ENCODE peak calls at places on chromosomes 13 and 19, in eight cellular contexts. W, V, B, K, U, J, S and E are unnamed samples.

GRCh38 chr19:7907122-7907521 is 3.4 kb downstream of the MAP2K7 start:
- DNase-seq in W (no peak), V (no peak), B (no peak), K (no peak), U (no peak), J (no peak), S (no peak), E (no peak)

GRCh38 chr19:19427935-19428334 is 22.5 kb downstream of the GATAD2A start:
- DNase-seq in W (no peak), V (no peak), B (no peak), K (no peak), U (no peak), J (no peak), S (no peak), E (no peak)

GRCh38 chr19:888615-889385 is 4.2 kb downstream of the MED16 start:
- DNase-seq in W (no peak), V (no peak), B (no peak), K (no peak), U (no peak), J (no peak), S (no peak), E (no peak)

GRCh38 chr13:111503905-111504695 is 183.7 kb downstream of the TEX29 start:
- DNase-seq in W (no peak), V (no peak), B (no peak), K (no peak), U (no peak), J (no peak), S (no peak), E (no peak)

GRCh38 chr13:26589754-26590153 is 32.3 kb downstream of the WASF3 start:
- DNase-seq in W (no peak), V (no peak), B (no peak), K (no peak), U (no peak), J (no peak), S (no peak), E (no peak)

GRCh38 chr13:42218576-42218975 is 53.4 kb upstream of the AKAP11 start:
- DNase-seq in W (no peak), V (no peak), B (no peak), K (no peak), U (no peak), J (no peak), S (no peak), E (no peak)

GRCh38 chr13:108573455-108573854 is 56.0 kb upstream of the MYO16 start:
- DNase-seq in W (no peak), V (no peak), B (no peak), K (no peak), U (no peak), J (no peak), S (no peak), E (no peak)

GRCh38 chr13:28494537-28494860 is 429 bp downstream of the FLT1 start:
- DNase-seq in W (no peak), V (no peak), B (peak), K (peak), U (no peak), J (no peak), S (no peak), E (peak)

GRCh38 chr19:43789029-43789428 is 8.3 kb upstream of the KCNN4 start:
- DNase-seq in W (no peak), V (no peak), B (peak), K (peak), U (no peak), J (no peak), S (no peak), E (no peak)

GRCh38 chr19:10701955-10702307 is 692 bp downstream of the QTRT1 start:
- DNase-seq in W (no peak), V (no peak), B (no peak), K (peak), U (no peak), J (no peak), S (no peak), E (peak)

GRCh38 chr19:42185281-42185680 is 32.2 kb downstream of the DEDD2 start:
- DNase-seq in W (no peak), V (no peak), B (no peak), K (no peak), U (no peak), J (no peak), S (no peak), E (no peak)

GRCh38 chr19:35144600-35145436 is 1.8 kb downstream of the FXYD7 start:
- DNase-seq in W (no peak), V (no peak), B (no peak), K (no peak), U (no peak), J (no peak), S (peak), E (no peak)